ENCODE peak calls at places on chromosomes 7 and 10, in four cellular contexts. F is kidney, K is cardiac muscle cell, N is psoas muscle. Z is an unnamed sample. For H3K4me1, the result is how much of the 10 kb centered on the place peaks cover.

GRCh38 chr10:6091630-6092029 is 2.8 kb downstream of the RBM17 start:
- DNase-seq in F (no peak), K (no peak), N (no peak), Z (no peak)

GRCh38 chr7:138239244-138239643 is 163.0 kb downstream of the AKR1D1 start:
- DNase-seq in F (no peak), K (no peak), N (no peak), Z (no peak)

GRCh38 chr7:8089036-8089780 is 120.6 kb downstream of the GLCCI1 start:
- DNase-seq in F (no peak), K (no peak), N (no peak), Z (no peak)

GRCh38 chr7:70484255-70484654 is 647.7 kb upstream of the GALNT17 start:
- DNase-seq in F (no peak), K (no peak), N (no peak), Z (no peak)

GRCh38 chr10:69851306-69851705 is 49.6 kb downstream of the COL13A1 start:
- DNase-seq in F (no peak), K (no peak), N (no peak), Z (no peak)

GRCh38 chr10:62814901-62815372 is 1.2 kb downstream of the EGR2 start:
- DNase-seq in F (peak), K (no peak), N (peak), Z (peak)

GRCh38 chr10:32376027-32376426 is 29.1 kb upstream of the EPC1 start:
- DNase-seq in F (no peak), K (no peak), N (no peak), Z (no peak)

GRCh38 chr7:31443457-31443856 is 70.4 kb upstream of the ITPRID1 start:
- DNase-seq in F (no peak), K (peak), N (no peak), Z (no peak)

GRCh38 chr10:42149027-42149700 is 489.2 kb downstream of the ZNF33B start:
- DNase-seq in F (peak), K (no peak), N (peak), Z (peak)

GRCh38 chr10:115129752-115130151 is 36.6 kb downstream of the ATRNL1 start:
- DNase-seq in F (no peak), K (peak), N (no peak), Z (no peak)

GRCh38 chr7:84688671-84689070 is 494.1 kb upstream of the SEMA3A start:
- DNase-seq in F (no peak), K (no peak), N (no peak), Z (no peak)

GRCh38 chr7:143018931-143019330 is 8.0 kb downstream of the OR9A2 start:
- DNase-seq in F (no peak), K (no peak), N (no peak), Z (no peak)

GRCh38 chr7:92837214-92837749 is 909 bp upstream of the CDK6 start:
- DNase-seq in F (no peak), K (peak), N (no peak), Z (no peak)

GRCh38 chr7:149720372-149721083 is 52.9 kb downstream of the ZNF467 start:
- DNase-seq in F (peak), K (no peak), N (peak), Z (peak)

GRCh38 chr7:148045521-148045920 is 545.0 kb upstream of the C7orf33 start:
- DNase-seq in F (no peak), K (no peak), N (no peak), Z (no peak)

GRCh38 chr7:24882989-24883631 is 96.9 kb downstream of the OSBPL3 start:
- DNase-seq in F (no peak), K (no peak), N (peak), Z (no peak)

GRCh38 chr10:91006001-91006751 is 85.3 kb upstream of the ANKRD1 start:
- DNase-seq in F (no peak), K (peak), N (peak), Z (peak)

GRCh38 chr10:96720422-96721206 is at the start of gene PIK3AP1:
- DNase-seq in F (peak), K (peak), N (peak), Z (peak)

GRCh38 chr7:89017676-89018075 is 222.1 kb upstream of the TEX47 start:
- DNase-seq in F (no peak), K (no peak), N (no peak), Z (no peak)

GRCh38 chr10:18681366-18681765 is 22.1 kb downstream of the ARL5B start:
- DNase-seq in F (no peak), K (no peak), N (no peak), Z (no peak)

GRCh38 chr7:88020953-88021650 is 87.1 kb downstream of the ADAM22 start:
- DNase-seq in F (no peak), K (no peak), N (no peak), Z (no peak)

GRCh38 chr10:2920638-2921037 is 146.7 kb upstream of the PFKP start:
- DNase-seq in F (no peak), K (no peak), N (no peak), Z (no peak)

GRCh38 chr7:66007232-66007631 is 25.2 kb upstream of the GUSB start:
- DNase-seq in F (no peak), K (no peak), N (no peak), Z (no peak)

GRCh38 chr7:133613250-133613649 is 360.4 kb downstream of the EXOC4 start:
- DNase-seq in F (no peak), K (no peak), N (no peak), Z (no peak)

GRCh38 chr7:71636329-71636728 is 504.4 kb downstream of the GALNT17 start:
- DNase-seq in F (no peak), K (no peak), N (no peak), Z (no peak)

GRCh38 chr10:29387269-29387668 is 98.4 kb downstream of the LYZL1 start:
- DNase-seq in F (no peak), K (peak), N (no peak), Z (no peak)

GRCh38 chr10:30705625-30706149 is 76.1 kb upstream of the LYZL2 start:
- DNase-seq in F (no peak), K (no peak), N (no peak), Z (peak)

GRCh38 chr10:107767185-107767584 is 602.7 kb upstream of the SORCS1 start:
- DNase-seq in F (no peak), K (no peak), N (no peak), Z (no peak)

GRCh38 chr10:70683601-70684329 is 11.5 kb downstream of the ADAMTS14 start:
- DNase-seq in F (peak), K (no peak), N (no peak), Z (no peak)

GRCh38 chr10:69549959-69550358 is 23.3 kb downstream of the NEUROG3 start:
- DNase-seq in F (no peak), K (no peak), N (no peak), Z (no peak)

GRCh38 chr7:55505259-55505658 is 67.0 kb downstream of the VOPP1 start:
- DNase-seq in F (no peak), K (no peak), N (no peak), Z (no peak)

GRCh38 chr7:55504093-55504859 is 68.0 kb downstream of the VOPP1 start:
- DNase-seq in F (peak), K (peak), N (no peak), Z (no peak)

GRCh38 chr7:55502209-55502608 is 70.1 kb downstream of the VOPP1 start:
- DNase-seq in F (no peak), K (no peak), N (no peak), Z (no peak)

GRCh38 chr7:55500117-55500516 is 72.2 kb downstream of the VOPP1 start:
- DNase-seq in F (no peak), K (no peak), N (no peak), Z (no peak)

GRCh38 chr7:55502988-55503514 is 69.3 kb downstream of the VOPP1 start:
- DNase-seq in F (no peak), K (peak), N (no peak), Z (no peak)
- H3K4me1 ChIP-seq in F (under half), K (under half), N (half or more), Z (under half)

GRCh38 chr10:389836-390448 is 254.7 kb downstream of the ZMYND11 start:
- DNase-seq in F (no peak), K (no peak), N (no peak), Z (no peak)
- TF ChIP-seq CTCF in F (no peak), K (no peak), N (no peak), Z (no peak)

DNA sequence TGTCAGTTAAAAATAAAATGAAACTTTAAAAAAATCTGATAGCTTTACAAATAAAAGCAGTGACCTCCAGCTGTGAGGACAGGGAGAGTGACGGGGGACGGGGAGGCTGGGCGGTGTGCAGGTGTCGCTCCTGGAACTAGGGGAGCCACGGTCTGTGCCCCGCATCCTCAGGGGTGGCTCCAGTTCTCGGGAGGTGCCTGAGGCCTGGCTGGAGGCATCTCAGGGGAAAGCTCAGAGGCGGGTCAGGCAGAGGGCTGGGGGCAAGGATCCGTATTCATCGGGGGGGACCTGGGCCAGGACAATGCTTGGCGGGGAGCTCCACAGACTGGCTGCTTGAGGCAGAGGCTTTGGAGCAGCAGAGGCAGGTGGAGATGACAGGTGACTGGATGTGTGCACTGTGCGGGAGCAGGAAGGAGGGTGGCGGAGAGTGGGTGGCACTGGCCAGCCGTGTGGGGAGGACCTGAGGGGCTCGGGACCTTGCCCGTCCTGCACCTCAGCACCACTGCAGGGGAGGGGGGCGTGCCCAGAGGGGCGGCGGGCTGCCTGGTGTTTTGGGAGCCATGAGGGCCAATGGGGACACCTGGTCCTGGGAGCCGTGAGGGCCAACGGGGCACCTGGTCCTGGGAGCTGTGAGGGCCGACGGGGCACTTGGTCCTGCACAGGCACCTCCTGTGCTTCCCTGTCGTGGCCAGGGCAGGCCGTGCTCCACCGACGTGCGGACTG is 13.2 kb downstream of the PWWP2B start:
- DNase-seq in F (peak), K (no peak), N (no peak), Z (peak)
- H3K4me1 ChIP-seq in F (under half), K (under half), N (under half), Z (half or more)

DNA sequence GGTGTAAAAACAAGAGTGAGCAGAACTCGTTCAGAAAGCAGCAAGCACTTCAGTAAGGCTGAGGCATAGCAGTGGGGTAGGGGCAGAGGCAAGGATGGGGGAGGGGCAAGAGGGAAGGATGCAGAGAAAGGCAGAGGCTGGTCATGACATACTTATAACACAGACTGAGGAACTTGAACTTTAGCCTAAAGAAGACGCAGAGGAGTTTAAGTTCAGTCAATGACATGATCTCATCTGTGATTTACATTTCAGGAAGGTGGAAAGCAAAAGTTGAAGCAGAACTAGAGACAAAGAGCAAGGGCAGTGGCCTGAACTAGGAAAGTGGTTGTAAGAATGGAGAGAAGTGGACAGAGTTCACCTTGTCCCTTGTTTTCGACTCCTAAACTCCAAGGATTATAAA is 15.8 kb downstream of the MACC1 start:
- DNase-seq in F (no peak), K (no peak), N (no peak), Z (peak)
- TF ChIP-seq CTCF in F (no peak), K (no peak), N (no peak), Z (no peak)